ENCODE peak calls at places on chromosome 20, in ten cellular contexts. J is foreskin fibroblast, A is DND-41, R is HFFc6, Z is neural progenitor cell, D is GM10248, U is GM20000, H is gastrocnemius medialis, K is stomach, E is mesothelial cell of epicardium. L is an unnamed sample.

GRCh38 chr20:5315807-5316187 is 957 bp downstream of the PROKR2 start:
- DNase-seq in U (no peak), H (no peak), Z (peak; percentile 27), J (no peak), D (no peak), R (no peak), K (no peak), A (no peak), E (no peak), L (no peak)

GRCh38 chr20:52104546-52105044 is 87.0 kb downstream of the ZFP64 start:
- DNase-seq in U (peak; percentile 50), K (no peak), D (no peak), R (peak; percentile 2), E (peak; percentile 53), J (peak; percentile 59), H (no peak), A (no peak), Z (peak; percentile 75), L (no peak)

GRCh38 chr20:25044261-25044560 is 13.7 kb downstream of the ACSS1 start:
- DNase-seq in J (no peak), D (no peak), A (no peak), R (no peak), H (no peak), K (no peak), E (no peak), U (no peak), Z (no peak), L (no peak)

GRCh38 chr20:45358282-45359068 is 4.5 kb upstream of the SYS1 start:
- DNase-seq in R (peak; percentile 62), A (no peak), E (no peak), H (peak; percentile 98), J (peak; percentile 85), Z (no peak), U (no peak), D (no peak), K (peak; percentile 58), L (no peak)

GRCh38 chr20:63202021-63202420 is 13.9 kb downstream of the YTHDF1 start:
- DNase-seq in H (no peak), D (no peak), R (no peak), Z (no peak), E (no peak), A (no peak), K (no peak), U (no peak), J (no peak), L (no peak)

GRCh38 chr20:52083627-52084232 is 107.8 kb downstream of the ZFP64 start:
- DNase-seq in A (peak; percentile 56), R (peak; percentile 67), D (peak; percentile 43), H (no peak), U (peak; percentile 43), J (peak; percentile 85), Z (peak; percentile 82), E (peak; percentile 73), K (peak; percentile 59), L (peak; percentile 80)

GRCh38 chr20:44491635-44492395 is 16.1 kb downstream of the TTPAL start:
- DNase-seq in K (no peak), J (peak; percentile 80), H (peak; percentile 75), Z (no peak), U (no peak), A (no peak), E (no peak), D (no peak), R (peak; percentile 61), L (no peak)

GRCh38 chr20:32285621-32286334 is 8.3 kb downstream of the KIF3B start:
- DNase-seq in J (peak; percentile 71), A (peak; percentile 20), D (peak; percentile 51), K (no peak), U (peak; percentile 64), H (no peak), Z (no peak), R (peak; percentile 59), E (no peak), L (no peak)

GRCh38 chr20:44166008-44166407 is 21.0 kb downstream of the JPH2 start:
- DNase-seq in U (no peak), J (peak; percentile 33), A (no peak), H (no peak), E (no peak), R (peak; percentile 51), Z (no peak), D (no peak), K (no peak), L (no peak)

DNA sequence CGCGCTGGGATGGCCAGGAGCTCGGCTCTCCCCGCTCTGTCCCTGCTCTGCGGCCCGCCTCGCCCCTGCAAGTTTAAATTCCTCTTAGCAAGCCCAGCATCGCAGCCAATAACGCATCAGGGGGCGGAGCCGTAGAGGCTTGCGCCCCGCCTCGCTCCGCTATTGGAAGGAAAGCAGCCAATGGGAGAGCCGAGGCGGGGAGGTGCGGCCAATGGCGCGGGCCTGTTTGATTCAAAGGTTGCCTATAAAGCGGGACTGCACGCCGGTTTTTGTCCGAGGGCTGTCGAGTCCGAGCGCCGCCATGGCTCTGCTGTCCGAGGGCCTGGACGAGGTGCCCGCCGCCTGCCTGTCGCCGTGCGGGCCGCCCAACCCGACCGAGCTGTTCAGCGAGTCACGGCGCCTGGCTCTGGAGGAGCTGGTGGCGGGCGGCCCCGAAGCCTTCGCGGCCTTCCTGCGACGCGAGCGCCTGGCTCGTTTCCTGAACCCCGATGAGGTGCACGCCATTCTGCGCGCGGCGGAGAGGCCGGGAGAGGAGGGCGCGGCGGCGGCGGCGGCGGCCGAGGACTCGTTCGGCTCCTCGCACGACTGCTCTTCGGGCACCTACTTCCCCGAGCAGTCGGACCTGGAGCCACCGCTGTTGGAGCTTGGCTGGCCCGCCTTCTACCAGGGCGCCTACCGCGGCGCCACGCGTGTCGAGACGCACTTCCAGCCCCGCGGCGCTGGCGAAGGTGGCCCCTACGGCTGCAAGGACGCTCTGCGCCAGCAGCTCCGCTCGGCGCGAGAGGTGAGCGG is at the start of gene FAM83D:
- DNase-seq in R (peak; percentile 97), E (peak; percentile 91), H (peak; percentile 84), A (peak; percentile 98), D (peak; percentile 100), U (peak; percentile 99), K (peak; percentile 94), Z (peak; percentile 98), J (peak; percentile 99), L (peak; percentile 100)
- TF ChIP-seq CTCF in R (peak; percentile 63), E (no peak), H (no peak), A (no peak), D (no peak), U (no peak), K (no peak), Z (no peak), J (no peak), L (no peak)

GRCh38 chr20:4083103-4083864 is 67.9 kb upstream of the RNF24 start:
- DNase-seq in U (no peak), K (no peak), Z (no peak), D (no peak), A (no peak), J (peak; percentile 30), R (no peak), E (no peak), H (no peak), L (no peak)
- TF ChIP-seq CTCF in U (no peak), K (no peak), Z (no peak), D (no peak), A (peak; percentile 13), J (no peak), R (no peak), E (no peak), H (no peak), L (no peak)

GRCh38 chr20:57525328-57526053 is 551 bp upstream of the CTCFL start:
- DNase-seq in E (no peak), D (no peak), H (no peak), J (no peak), A (no peak), R (no peak), Z (no peak), U (no peak), K (no peak), L (no peak)

GRCh38 chr20:57526885-57527566 is 2.1 kb upstream of the CTCFL start:
- DNase-seq in Z (no peak), K (no peak), D (no peak), J (no peak), A (no peak), R (no peak), U (no peak), E (no peak), H (no peak), L (no peak)

GRCh38 chr20:57527728-57528127 is 2.8 kb upstream of the CTCFL start:
- DNase-seq in D (no peak), K (no peak), E (no peak), Z (no peak), A (no peak), H (no peak), R (no peak), J (no peak), U (no peak), L (no peak)

GRCh38 chr20:57524511-57525176 is at the start of gene CTCFL:
- DNase-seq in J (no peak), Z (no peak), R (no peak), A (no peak), K (no peak), E (no peak), U (no peak), H (no peak), D (no peak), L (no peak)

DNA sequence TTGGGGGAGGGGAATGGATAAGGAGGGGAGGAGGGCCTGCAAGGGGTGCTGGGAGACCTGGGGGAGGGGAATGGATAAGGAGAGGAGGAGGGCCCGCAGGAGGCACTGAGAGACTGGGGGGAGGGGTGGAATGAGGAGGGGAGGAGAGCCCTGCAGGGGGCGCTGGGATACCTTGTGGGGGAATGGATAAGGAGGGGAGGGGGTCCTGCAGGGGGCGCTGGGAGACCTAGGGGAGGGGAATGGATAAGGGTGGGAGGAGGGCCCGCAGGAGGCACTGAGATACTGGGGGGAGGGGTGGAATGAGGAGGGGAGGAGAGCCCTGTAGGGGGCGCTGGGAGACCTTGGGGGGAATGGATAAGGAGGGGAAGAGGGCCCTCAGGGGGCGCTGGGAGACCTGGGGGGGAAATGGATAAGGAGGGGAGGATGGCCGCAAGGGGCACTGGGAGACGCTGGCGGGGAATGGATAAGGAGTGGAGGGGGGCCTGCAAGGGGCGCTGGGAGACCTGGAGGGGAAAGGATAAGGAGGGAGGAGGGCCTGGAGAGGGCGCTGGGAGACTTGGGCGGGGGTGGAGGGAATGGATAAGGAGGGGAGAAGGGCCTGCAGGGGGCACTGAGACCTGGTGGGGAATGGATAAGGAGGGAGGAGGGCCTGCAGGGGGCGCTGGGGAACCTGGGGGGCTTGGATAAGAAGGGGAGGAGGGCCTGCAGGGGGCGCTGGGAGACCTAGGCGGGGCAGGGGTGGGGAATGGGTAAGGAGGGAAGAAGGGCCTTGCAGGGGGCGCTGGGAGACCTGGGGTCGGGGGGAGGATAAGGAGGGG is 1.3 kb upstream of the CTCFL start:
- DNase-seq in D (no peak), Z (peak; percentile 28), R (no peak), H (no peak), U (peak; percentile 17), J (no peak), E (no peak), A (peak; percentile 38), K (no peak), L (peak; percentile 48)
- TF ChIP-seq CTCF in D (no peak), Z (peak; percentile 36), R (peak; percentile 29), H (no peak), U (no peak), J (no peak), E (no peak), A (peak; percentile 44), K (no peak), L (peak; percentile 74)

DNA sequence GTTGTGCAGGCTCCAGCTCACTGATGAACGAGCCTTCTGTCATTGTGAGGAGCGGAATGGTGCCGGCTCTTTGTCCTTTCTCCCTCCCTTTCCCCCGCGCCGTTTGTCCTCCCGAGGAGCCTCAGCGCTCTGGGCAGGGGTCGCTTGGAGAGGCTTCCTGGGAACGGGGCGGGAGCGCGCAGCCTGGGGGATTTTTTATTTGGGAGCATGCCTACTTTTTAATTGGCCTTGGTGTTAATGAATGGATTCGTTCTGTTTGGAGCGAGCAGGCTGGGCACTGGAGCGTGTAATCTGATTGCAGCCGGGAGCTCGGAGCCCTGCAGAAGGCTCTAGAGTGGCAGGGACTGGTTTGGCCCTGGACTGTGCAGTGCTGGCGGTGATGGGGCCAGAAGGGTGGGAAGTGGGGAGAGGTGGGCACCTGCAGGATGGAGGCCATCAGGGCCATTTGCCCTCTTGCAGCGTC is 118.8 kb downstream of the CDH4 start:
- DNase-seq in U (no peak), J (no peak), H (no peak), A (no peak), K (no peak), R (no peak), D (no peak), E (no peak), Z (peak; percentile 76), L (no peak)
- TF ChIP-seq CTCF in U (no peak), J (no peak), H (no peak), A (no peak), K (no peak), R (no peak), D (no peak), E (no peak), Z (no peak), L (no peak)

L was measured in Calu3.